ENCODE peak calls at places on chromosomes 5 and 9, in nine cellular contexts. One of them, this sample, is unnamed. For H3K4me1, the result is how much of the 10 kb centered on the place peaks cover.

GRCh38 chr9:137452761-137453642 is 6.1 kb downstream of the NSMF start:
- DNase-seq in fibroblast of lung: no peak
- DNase-seq in IMR-90: no peak
- DNase-seq in upper lobe of left lung: no peak
- DNase-seq in SK-N-SH: no peak
- DNase-seq in lower lobe of right lung: peak
- DNase-seq in upper lobe of right lung: peak
- DNase-seq in lung: no peak
- DNase-seq in psoas muscle: peak
- DNase-seq in this sample: peak

GRCh38 chr5:1737790-1738405 is 61.7 kb downstream of the MRPL36 start:
- DNase-seq in lung: no peak
- DNase-seq in IMR-90: peak
- DNase-seq in upper lobe of right lung: no peak
- DNase-seq in fibroblast of lung: peak
- DNase-seq in lower lobe of right lung: no peak
- DNase-seq in SK-N-SH: peak
- DNase-seq in psoas muscle: no peak
- DNase-seq in upper lobe of left lung: no peak
- DNase-seq in this sample: peak

GRCh38 chr5:103774736-103775135 is 212.1 kb upstream of the NUDT12 start:
- DNase-seq in SK-N-SH: no peak
- DNase-seq in IMR-90: peak
- DNase-seq in upper lobe of right lung: no peak
- DNase-seq in upper lobe of left lung: no peak
- DNase-seq in lower lobe of right lung: no peak
- DNase-seq in lung: no peak
- DNase-seq in fibroblast of lung: peak
- DNase-seq in psoas muscle: no peak
- DNase-seq in this sample: no peak

GRCh38 chr9:121298689-121299112 is 30.7 kb downstream of the GSN start:
- DNase-seq in lung: no peak
- DNase-seq in SK-N-SH: no peak
- DNase-seq in IMR-90: no peak
- DNase-seq in upper lobe of right lung: no peak
- DNase-seq in psoas muscle: no peak
- DNase-seq in lower lobe of right lung: no peak
- DNase-seq in upper lobe of left lung: no peak
- DNase-seq in fibroblast of lung: no peak
- DNase-seq in this sample: no peak

GRCh38 chr5:164053123-164053522 is 547.7 kb downstream of the MAT2B start:
- DNase-seq in SK-N-SH: peak
- DNase-seq in fibroblast of lung: no peak
- DNase-seq in lung: no peak
- DNase-seq in upper lobe of right lung: no peak
- DNase-seq in upper lobe of left lung: no peak
- DNase-seq in IMR-90: peak
- DNase-seq in psoas muscle: no peak
- DNase-seq in lower lobe of right lung: no peak
- DNase-seq in this sample: no peak

GRCh38 chr5:87393331-87393730 is 19.4 kb downstream of the CCNH start:
- DNase-seq in lung: no peak
- DNase-seq in upper lobe of left lung: no peak
- DNase-seq in psoas muscle: no peak
- DNase-seq in upper lobe of right lung: no peak
- DNase-seq in SK-N-SH: no peak
- DNase-seq in fibroblast of lung: peak
- DNase-seq in IMR-90: peak
- DNase-seq in lower lobe of right lung: no peak
- DNase-seq in this sample: no peak

GRCh38 chr5:159459951-159460538 is 129.8 kb upstream of the IL12B start:
- DNase-seq in IMR-90: peak
- DNase-seq in upper lobe of right lung: no peak
- DNase-seq in psoas muscle: no peak
- DNase-seq in SK-N-SH: no peak
- DNase-seq in fibroblast of lung: peak
- DNase-seq in lung: no peak
- DNase-seq in lower lobe of right lung: no peak
- DNase-seq in upper lobe of left lung: no peak
- DNase-seq in this sample: no peak

GRCh38 chr5:155021858-155022257 is 8.3 kb downstream of the KIF4B start:
- DNase-seq in fibroblast of lung: no peak
- DNase-seq in IMR-90: no peak
- DNase-seq in upper lobe of right lung: no peak
- DNase-seq in SK-N-SH: no peak
- DNase-seq in lung: no peak
- DNase-seq in lower lobe of right lung: no peak
- DNase-seq in psoas muscle: no peak
- DNase-seq in upper lobe of left lung: no peak
- DNase-seq in this sample: no peak

GRCh38 chr9:19130436-19130835 is 3.1 kb upstream of the PLIN2 start:
- DNase-seq in lung: no peak
- DNase-seq in IMR-90: no peak
- DNase-seq in fibroblast of lung: no peak
- DNase-seq in upper lobe of left lung: no peak
- DNase-seq in lower lobe of right lung: no peak
- DNase-seq in psoas muscle: no peak
- DNase-seq in SK-N-SH: no peak
- DNase-seq in upper lobe of right lung: no peak
- DNase-seq in this sample: no peak

GRCh38 chr5:6616632-6617031 is 16.2 kb downstream of the NSUN2 start:
- DNase-seq in psoas muscle: no peak
- DNase-seq in upper lobe of right lung: no peak
- DNase-seq in SK-N-SH: no peak
- DNase-seq in lung: no peak
- DNase-seq in fibroblast of lung: no peak
- DNase-seq in IMR-90: no peak
- DNase-seq in upper lobe of left lung: no peak
- DNase-seq in lower lobe of right lung: no peak
- DNase-seq in this sample: no peak

GRCh38 chr5:33491941-33492340 is 51.2 kb downstream of the TARS1 start:
- DNase-seq in SK-N-SH: no peak
- DNase-seq in upper lobe of left lung: no peak
- DNase-seq in IMR-90: peak
- DNase-seq in upper lobe of right lung: no peak
- DNase-seq in lung: no peak
- DNase-seq in psoas muscle: no peak
- DNase-seq in fibroblast of lung: peak
- DNase-seq in lower lobe of right lung: no peak
- DNase-seq in this sample: no peak

GRCh38 chr5:88660947-88661869 is 221.8 kb downstream of the MEF2C start:
- DNase-seq in IMR-90: peak
- DNase-seq in psoas muscle: peak
- DNase-seq in SK-N-SH: peak
- DNase-seq in fibroblast of lung: peak
- DNase-seq in upper lobe of right lung: peak
- DNase-seq in lower lobe of right lung: no peak
- DNase-seq in upper lobe of left lung: peak
- DNase-seq in lung: no peak
- DNase-seq in this sample: peak

GRCh38 chr5:36241636-36242533 is at the start of gene NADK2:
- DNase-seq in SK-N-SH: peak
- DNase-seq in lower lobe of right lung: peak
- DNase-seq in lung: peak
- DNase-seq in fibroblast of lung: peak
- DNase-seq in upper lobe of right lung: peak
- DNase-seq in upper lobe of left lung: peak
- DNase-seq in psoas muscle: peak
- DNase-seq in IMR-90: peak
- DNase-seq in this sample: peak

GRCh38 chr5:104635216-104635615 is 1072.6 kb upstream of the NUDT12 start:
- DNase-seq in lung: no peak
- DNase-seq in upper lobe of right lung: no peak
- DNase-seq in SK-N-SH: no peak
- DNase-seq in lower lobe of right lung: no peak
- DNase-seq in IMR-90: peak
- DNase-seq in psoas muscle: no peak
- DNase-seq in upper lobe of left lung: no peak
- DNase-seq in fibroblast of lung: peak
- DNase-seq in this sample: no peak

GRCh38 chr5:173056783-173057061 is 570 bp downstream of the CREBRF start:
- DNase-seq in upper lobe of left lung: no peak
- DNase-seq in lower lobe of right lung: no peak
- DNase-seq in psoas muscle: no peak
- DNase-seq in fibroblast of lung: no peak
- DNase-seq in IMR-90: no peak
- DNase-seq in SK-N-SH: peak
- DNase-seq in upper lobe of right lung: no peak
- DNase-seq in lung: no peak
- DNase-seq in this sample: no peak

GRCh38 chr5:103523319-103523718 is 39.3 kb downstream of the NUDT12 start:
- DNase-seq in psoas muscle: no peak
- DNase-seq in fibroblast of lung: no peak
- DNase-seq in SK-N-SH: no peak
- DNase-seq in IMR-90: no peak
- DNase-seq in lower lobe of right lung: no peak
- DNase-seq in upper lobe of left lung: no peak
- DNase-seq in lung: no peak
- DNase-seq in upper lobe of right lung: no peak
- DNase-seq in this sample: peak

GRCh38 chr5:125584119-125584518 is 837.7 kb upstream of the ZNF608 start:
- DNase-seq in upper lobe of right lung: no peak
- DNase-seq in upper lobe of left lung: no peak
- DNase-seq in fibroblast of lung: peak
- DNase-seq in IMR-90: no peak
- DNase-seq in SK-N-SH: no peak
- DNase-seq in psoas muscle: no peak
- DNase-seq in lower lobe of right lung: no peak
- DNase-seq in lung: no peak
- DNase-seq in this sample: no peak

GRCh38 chr5:159680095-159680494 is 236.2 kb upstream of the ADRA1B start:
- DNase-seq in fibroblast of lung: peak
- DNase-seq in lung: no peak
- DNase-seq in SK-N-SH: no peak
- DNase-seq in psoas muscle: no peak
- DNase-seq in IMR-90: no peak
- DNase-seq in upper lobe of right lung: no peak
- DNase-seq in upper lobe of left lung: no peak
- DNase-seq in lower lobe of right lung: no peak
- DNase-seq in this sample: no peak

DNA sequence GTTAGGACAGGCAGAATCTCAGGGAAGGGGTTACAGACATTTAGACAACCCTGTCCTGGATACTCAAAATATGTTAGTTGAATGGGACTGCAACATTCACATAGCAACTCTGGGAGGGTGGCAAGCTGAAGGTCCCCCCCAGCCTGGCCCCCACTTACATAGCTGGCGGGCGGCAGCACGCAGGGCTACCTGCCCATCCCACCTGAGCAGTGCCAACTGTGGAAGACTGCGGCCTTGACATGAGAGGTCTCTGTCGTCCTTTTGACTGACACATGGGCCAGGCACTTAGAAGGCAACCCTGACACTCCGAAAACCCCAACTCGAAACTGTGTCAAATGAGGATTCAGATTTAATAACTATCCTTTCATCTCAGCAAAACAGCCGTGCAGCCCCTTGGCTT is 16.5 kb downstream of the PAX5 start:
- DNase-seq in fibroblast of lung: no peak
- DNase-seq in lung: no peak
- DNase-seq in upper lobe of left lung: no peak
- DNase-seq in psoas muscle: no peak
- DNase-seq in upper lobe of right lung: no peak
- DNase-seq in SK-N-SH: no peak
- DNase-seq in IMR-90: no peak
- DNase-seq in lower lobe of right lung: no peak
- DNase-seq in this sample: no peak
- H3K4me1 ChIP-seq in fibroblast of lung: under half
- H3K4me1 ChIP-seq in lung: under half
- H3K4me1 ChIP-seq in upper lobe of left lung: under half
- H3K4me1 ChIP-seq in psoas muscle: under half
- H3K4me1 ChIP-seq in upper lobe of right lung: under half
- H3K4me1 ChIP-seq in SK-N-SH: under half
- H3K4me1 ChIP-seq in IMR-90: under half
- H3K4me1 ChIP-seq in lower lobe of right lung: under half
- H3K4me1 ChIP-seq in this sample: under half

DNA sequence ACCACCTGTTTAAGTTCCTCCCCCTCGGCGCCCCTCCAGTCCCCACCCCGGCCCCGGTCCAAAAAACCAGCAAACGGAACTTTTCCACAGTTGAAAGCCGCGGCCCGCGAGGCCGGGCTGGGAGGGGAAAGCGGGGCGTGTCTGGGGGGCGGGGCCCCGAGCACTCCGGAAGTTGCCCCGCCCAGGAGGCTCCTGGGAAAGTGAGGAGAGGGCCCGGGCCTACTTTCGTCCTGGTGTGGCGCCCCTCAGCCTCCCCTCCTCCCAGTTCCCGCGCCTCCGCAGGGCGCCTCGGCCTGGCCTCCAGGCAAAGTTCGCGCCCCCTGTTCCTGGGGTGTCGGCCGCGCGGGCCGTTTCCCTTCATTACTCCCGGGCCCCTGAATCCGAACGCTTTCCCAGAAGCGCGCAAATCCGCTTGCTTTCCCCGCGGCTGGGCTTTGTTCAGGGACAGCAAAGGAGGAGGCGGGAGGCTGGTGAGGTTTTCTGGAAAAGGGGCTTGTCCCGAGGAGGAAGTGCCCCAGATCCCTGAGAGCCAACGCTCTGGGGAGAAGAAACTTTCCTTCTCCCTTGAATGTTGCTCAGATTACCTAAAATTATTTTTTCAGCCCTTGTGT is 4.4 kb upstream of the DMRT3 start:
- DNase-seq in SK-N-SH: peak
- DNase-seq in upper lobe of right lung: no peak
- DNase-seq in lung: no peak
- DNase-seq in psoas muscle: peak
- DNase-seq in IMR-90: no peak
- DNase-seq in upper lobe of left lung: no peak
- DNase-seq in fibroblast of lung: no peak
- DNase-seq in lower lobe of right lung: no peak
- DNase-seq in this sample: no peak
- H3K4me3 ChIP-seq in SK-N-SH: no peak
- H3K4me3 ChIP-seq in upper lobe of right lung: peak
- H3K4me3 ChIP-seq in lung: no peak
- H3K4me3 ChIP-seq in psoas muscle: peak
- H3K4me3 ChIP-seq in IMR-90: no peak
- H3K4me3 ChIP-seq in upper lobe of left lung: peak
- H3K4me3 ChIP-seq in fibroblast of lung: no peak
- H3K4me3 ChIP-seq in lower lobe of right lung: peak
- H3K4me3 ChIP-seq in this sample: no peak

GRCh38 chr9:91882628-91883027 is 67.4 kb downstream of the ROR2 start:
- DNase-seq in SK-N-SH: no peak
- DNase-seq in IMR-90: no peak
- DNase-seq in psoas muscle: no peak
- DNase-seq in lower lobe of right lung: no peak
- DNase-seq in upper lobe of right lung: no peak
- DNase-seq in fibroblast of lung: no peak
- DNase-seq in upper lobe of left lung: no peak
- DNase-seq in lung: no peak
- DNase-seq in this sample: no peak
- TF ChIP-seq CTCF in SK-N-SH: no peak
- TF ChIP-seq CTCF in IMR-90: no peak
- TF ChIP-seq CTCF in psoas muscle: no peak
- TF ChIP-seq CTCF in lower lobe of right lung: no peak
- TF ChIP-seq CTCF in upper lobe of right lung: no peak
- TF ChIP-seq CTCF in fibroblast of lung: no peak
- TF ChIP-seq CTCF in upper lobe of left lung: no peak
- TF ChIP-seq CTCF in lung: no peak
- TF ChIP-seq CTCF in this sample: no peak

DNA sequence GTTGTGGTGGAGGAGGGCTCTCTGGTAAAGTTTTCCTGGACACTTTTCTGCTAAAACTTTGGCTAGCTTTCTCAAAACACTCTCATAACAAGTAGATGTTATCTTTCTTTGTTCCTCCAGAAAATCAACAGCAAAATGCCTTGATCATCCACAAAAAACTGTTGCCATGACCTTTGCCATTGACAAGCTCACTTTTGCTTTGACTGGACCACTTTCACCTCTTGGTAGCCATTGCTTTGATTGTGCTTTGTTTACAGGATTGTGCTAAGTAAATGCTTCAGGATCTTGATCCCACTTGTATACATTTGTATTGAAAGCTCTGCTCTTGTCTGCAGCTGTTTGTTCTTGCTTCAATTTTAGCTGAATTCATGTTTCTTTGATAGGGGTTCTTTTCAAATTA is 143.9 kb upstream of the NR3C1 start:
- DNase-seq in lower lobe of right lung: no peak
- DNase-seq in lung: no peak
- DNase-seq in upper lobe of right lung: no peak
- DNase-seq in SK-N-SH: no peak
- DNase-seq in IMR-90: no peak
- DNase-seq in psoas muscle: no peak
- DNase-seq in upper lobe of left lung: no peak
- DNase-seq in fibroblast of lung: no peak
- DNase-seq in this sample: no peak
- H3K4me1 ChIP-seq in lower lobe of right lung: under half
- H3K4me1 ChIP-seq in lung: under half
- H3K4me1 ChIP-seq in upper lobe of right lung: under half
- H3K4me1 ChIP-seq in SK-N-SH: under half
- H3K4me1 ChIP-seq in IMR-90: under half
- H3K4me1 ChIP-seq in psoas muscle: under half
- H3K4me1 ChIP-seq in upper lobe of left lung: under half
- H3K4me1 ChIP-seq in fibroblast of lung: under half
- H3K4me1 ChIP-seq in this sample: under half

This sample was measured in mucosa of descending colon.